ENCODE peak calls at places on chromosome 11, in eight cellular contexts. K, P, B, R, W, O, E and D are unnamed samples.

GRCh38 chr11:62505112-62505783 is 41.4 kb downstream of the AHNAK start:
- DNase-seq in K (no peak), P (no peak), B (peak), R (no peak), W (no peak), O (no peak), E (no peak), D (no peak)

GRCh38 chr11:108558222-108558621 is 35.3 kb downstream of the EXPH5 start:
- DNase-seq in K (no peak), P (peak), B (no peak), R (no peak), W (no peak), O (no peak), E (no peak), D (no peak)

GRCh38 chr11:128375941-128376340 is 211.4 kb downstream of the ETS1 start:
- DNase-seq in K (no peak), P (no peak), B (no peak), R (no peak), W (no peak), O (no peak), E (no peak), D (no peak)

GRCh38 chr11:44574620-44575287 is 9.3 kb downstream of the CD82 start:
- DNase-seq in K (peak), P (no peak), B (no peak), R (no peak), W (no peak), O (no peak), E (no peak), D (peak)

GRCh38 chr11:17865765-17866428 is 131.3 kb downstream of the KCNC1 start:
- DNase-seq in K (no peak), P (no peak), B (peak), R (peak), W (no peak), O (no peak), E (no peak), D (no peak)

GRCh38 chr11:57440744-57441414 is 14.0 kb upstream of the SLC43A3 start:
- DNase-seq in K (no peak), P (no peak), B (no peak), R (no peak), W (peak), O (no peak), E (no peak), D (no peak)

GRCh38 chr11:17267576-17267975 is 9.0 kb upstream of the NUCB2 start:
- DNase-seq in K (no peak), P (no peak), B (no peak), R (no peak), W (no peak), O (no peak), E (no peak), D (peak)

GRCh38 chr11:20621679-20622078 is 22.3 kb downstream of the SLC6A5 start:
- DNase-seq in K (no peak), P (no peak), B (no peak), R (peak), W (no peak), O (no peak), E (no peak), D (no peak)

GRCh38 chr11:131712897-131713296 is 342.5 kb downstream of the NTM start:
- DNase-seq in K (no peak), P (no peak), B (no peak), R (no peak), W (no peak), O (no peak), E (no peak), D (no peak)

GRCh38 chr11:47051217-47051616 is 114.7 kb downstream of the CSTPP1 start:
- DNase-seq in K (no peak), P (no peak), B (no peak), R (no peak), W (no peak), O (no peak), E (no peak), D (no peak)

GRCh38 chr11:75338516-75339218 is 12.8 kb downstream of the ARRB1 start:
- DNase-seq in K (no peak), P (no peak), B (no peak), R (peak), W (no peak), O (peak), E (peak), D (peak)

GRCh38 chr11:57425565-57426438 is 1.1 kb downstream of the SLC43A3 start:
- DNase-seq in K (no peak), P (no peak), B (no peak), R (no peak), W (no peak), O (peak), E (peak), D (no peak)

GRCh38 chr11:86249307-86250098 is 5.0 kb downstream of the EED start:
- DNase-seq in K (no peak), P (no peak), B (no peak), R (no peak), W (no peak), O (no peak), E (no peak), D (no peak)

GRCh38 chr11:66207816-66208215 is 60.6 kb upstream of the RAB1B start:
- DNase-seq in K (no peak), P (no peak), B (no peak), R (no peak), W (no peak), O (no peak), E (no peak), D (no peak)

GRCh38 chr11:66849501-66850234 is 6.4 kb downstream of the RCE1 start:
- DNase-seq in K (no peak), P (no peak), B (no peak), R (no peak), W (no peak), O (no peak), E (no peak), D (no peak)

GRCh38 chr11:114257621-114258558 is 38.3 kb upstream of the NNMT start:
- DNase-seq in K (no peak), P (no peak), B (peak), R (no peak), W (no peak), O (peak), E (peak), D (peak)

GRCh38 chr11:101860694-101861371 is 54.0 kb upstream of the CEP126 start:
- DNase-seq in K (peak), P (peak), B (peak), R (peak), W (peak), O (no peak), E (peak), D (peak)

GRCh38 chr11:1297576-1298473 is 11.6 kb downstream of the TOLLIP start:
- DNase-seq in K (no peak), P (no peak), B (no peak), R (no peak), W (no peak), O (no peak), E (no peak), D (peak)

GRCh38 chr11:114972105-114972504 is 293.8 kb downstream of the NXPE2 start:
- DNase-seq in K (no peak), P (no peak), B (no peak), R (no peak), W (no peak), O (no peak), E (no peak), D (no peak)

GRCh38 chr11:45856044-45856468 is 8.8 kb downstream of the CRY2 start:
- DNase-seq in K (no peak), P (no peak), B (no peak), R (no peak), W (no peak), O (no peak), E (no peak), D (no peak)

GRCh38 chr11:109697140-109697843 is 275.3 kb downstream of the C11orf87 start:
- DNase-seq in K (no peak), P (peak), B (peak), R (peak), W (peak), O (no peak), E (peak), D (peak)

GRCh38 chr11:12232819-12233601 is 122.6 kb downstream of the MICAL2 start:
- DNase-seq in K (no peak), P (no peak), B (no peak), R (no peak), W (no peak), O (no peak), E (no peak), D (peak)

GRCh38 chr11:72641900-72642814 is 32.1 kb downstream of the PDE2A start:
- DNase-seq in K (no peak), P (peak), B (peak), R (no peak), W (no peak), O (no peak), E (peak), D (peak)

GRCh38 chr11:2096919-2097301 is 42.3 kb downstream of the IGF2 start:
- DNase-seq in K (no peak), P (no peak), B (no peak), R (no peak), W (no peak), O (peak), E (no peak), D (no peak)

GRCh38 chr11:443542-444199 is 1.9 kb upstream of the ANO9 start:
- DNase-seq in K (no peak), P (no peak), B (no peak), R (peak), W (no peak), O (no peak), E (no peak), D (peak)

GRCh38 chr11:76159303-76159937 is 46.9 kb downstream of the WNT11 start:
- DNase-seq in K (no peak), P (no peak), B (no peak), R (no peak), W (no peak), O (peak), E (no peak), D (no peak)

GRCh38 chr11:104484784-104485554 is 321.0 kb upstream of the PDGFD start:
- DNase-seq in K (no peak), P (no peak), B (no peak), R (no peak), W (no peak), O (peak), E (no peak), D (no peak)

GRCh38 chr11:72842126-72842525 is 27.9 kb downstream of the ATG16L2 start:
- DNase-seq in K (no peak), P (no peak), B (no peak), R (no peak), W (no peak), O (no peak), E (no peak), D (no peak)

GRCh38 chr11:123268118-123268517 is 73.1 kb upstream of the CLMP start:
- DNase-seq in K (no peak), P (no peak), B (no peak), R (peak), W (peak), O (no peak), E (no peak), D (no peak)

GRCh38 chr11:63622318-63622717 is 8.1 kb upstream of the PLAAT3 start:
- DNase-seq in K (no peak), P (no peak), B (no peak), R (peak), W (no peak), O (no peak), E (no peak), D (peak)

GRCh38 chr11:103812680-103813079 is 223.8 kb upstream of the DDI1 start:
- DNase-seq in K (no peak), P (no peak), B (no peak), R (no peak), W (no peak), O (no peak), E (no peak), D (no peak)

GRCh38 chr11:2524446-2525165 is 79.8 kb downstream of the KCNQ1 start:
- DNase-seq in K (no peak), P (no peak), B (no peak), R (no peak), W (no peak), O (peak), E (no peak), D (no peak)

GRCh38 chr11:64534391-64534801 is 56.6 kb upstream of the SLC22A12 start:
- DNase-seq in K (no peak), P (no peak), B (no peak), R (no peak), W (no peak), O (no peak), E (no peak), D (no peak)

GRCh38 chr11:68673991-68674390 is 10.4 kb upstream of the GAL start:
- DNase-seq in K (no peak), P (no peak), B (no peak), R (no peak), W (no peak), O (no peak), E (no peak), D (no peak)